ENCODE peak calls at places on chromosomes 4 and X, in six cellular contexts. J, E, K, X, Y and Z are unnamed samples.

GRCh38 chr4:24080871-24081270 is 191.0 kb upstream of the PPARGC1A start:
- DNase-seq in X (no peak), J (no peak), E (no peak), Y (no peak), K (no peak), Z (no peak)

GRCh38 chr4:10118355-10119004 is 1.9 kb upstream of the WDR1 start:
- DNase-seq in J (no peak), E (peak), K (no peak), X (no peak), Y (no peak), Z (no peak)

GRCh38 chr4:153154010-153154975 is 50.0 kb upstream of the TRIM2 start:
- DNase-seq in J (no peak), X (no peak), Y (peak), E (no peak), K (no peak), Z (no peak)

GRCh38 chr4:151202851-151203455 is 74.0 kb upstream of the PRSS48 start:
- DNase-seq in Y (no peak), E (no peak), X (no peak), J (no peak), K (no peak), Z (no peak)

GRCh38 chr4:39044947-39045734 is 12.9 kb upstream of the TMEM156 start:
- DNase-seq in X (no peak), E (peak), J (peak), Y (peak), K (no peak), Z (peak)

GRCh38 chrX:52380993-52381392 is 12.2 kb downstream of the XAGE2 start:
- DNase-seq in J (no peak), K (no peak), Y (no peak), X (no peak), E (no peak), Z (no peak)

GRCh38 chr4:2800691-2801596 is 8.1 kb downstream of the SH3BP2 start:
- DNase-seq in K (no peak), J (peak), X (peak), E (peak), Y (peak), Z (peak)

GRCh38 chr4:86482851-86483490 is 111.1 kb upstream of the PTPN13 start:
- DNase-seq in E (no peak), X (no peak), J (peak), Y (no peak), K (no peak), Z (peak)

GRCh38 chr4:94412019-94413017 is 39.4 kb upstream of the PDLIM5 start:
- DNase-seq in X (no peak), E (no peak), Y (no peak), K (peak), J (no peak), Z (no peak)

GRCh38 chr4:144399927-144400326 is 246.0 kb upstream of the HHIP start:
- DNase-seq in K (peak), E (no peak), X (no peak), Y (no peak), J (no peak), Z (no peak)

GRCh38 chr4:67755974-67756373 is 1.8 kb upstream of the GNRHR start:
- DNase-seq in K (no peak), Y (no peak), E (no peak), X (no peak), J (no peak), Z (no peak)

DNA sequence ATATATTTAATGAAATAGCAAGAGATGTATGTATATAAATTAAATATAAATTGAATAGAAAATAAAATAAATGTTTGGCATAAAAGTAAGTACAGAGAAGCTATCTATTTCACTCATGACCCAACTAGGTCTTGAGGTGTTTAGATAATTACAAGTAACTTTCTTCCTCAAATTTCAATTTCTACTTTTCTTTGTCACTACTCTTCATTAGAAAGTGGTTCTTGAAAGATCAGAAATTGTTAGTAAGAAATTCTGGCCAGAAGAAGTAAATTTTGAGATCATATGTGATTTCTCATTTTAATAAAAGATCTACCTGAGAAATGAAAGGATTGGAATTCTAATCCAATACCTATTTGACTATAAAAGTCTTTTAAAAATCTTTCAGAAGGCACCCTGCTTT is 126.9 kb downstream of the BTC start:
- DNase-seq in X (no peak), Y (no peak), J (no peak), E (no peak), K (no peak), Z (no peak)
- TF ChIP-seq CTCF in X (no peak), Y (no peak), J (no peak), E (no peak), K (no peak), Z (no peak)

DNA sequence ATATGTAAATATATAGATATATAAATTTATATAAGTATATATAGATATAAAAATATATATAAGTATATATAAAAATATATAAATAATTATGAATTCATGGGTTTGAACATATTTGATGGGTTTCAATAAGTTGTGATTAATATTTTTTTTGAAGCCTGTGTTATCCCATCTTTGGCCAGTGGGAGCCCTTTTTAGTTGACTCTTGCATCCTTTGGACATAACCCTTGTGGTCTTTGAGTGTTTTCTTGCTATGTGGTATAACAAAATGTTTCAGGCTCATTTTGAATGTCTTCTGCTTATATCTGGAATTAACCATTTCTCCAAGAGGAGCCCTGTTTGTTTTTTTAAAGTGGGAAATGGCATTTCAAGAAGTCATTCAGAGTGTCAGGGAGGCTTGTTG is 15.2 kb downstream of the SNX25 start:
- DNase-seq in X (no peak), J (no peak), K (no peak), E (no peak), Y (no peak), Z (no peak)
- TF ChIP-seq CTCF in X (no peak), J (no peak), K (no peak), E (no peak), Y (no peak), Z (peak)

DNA sequence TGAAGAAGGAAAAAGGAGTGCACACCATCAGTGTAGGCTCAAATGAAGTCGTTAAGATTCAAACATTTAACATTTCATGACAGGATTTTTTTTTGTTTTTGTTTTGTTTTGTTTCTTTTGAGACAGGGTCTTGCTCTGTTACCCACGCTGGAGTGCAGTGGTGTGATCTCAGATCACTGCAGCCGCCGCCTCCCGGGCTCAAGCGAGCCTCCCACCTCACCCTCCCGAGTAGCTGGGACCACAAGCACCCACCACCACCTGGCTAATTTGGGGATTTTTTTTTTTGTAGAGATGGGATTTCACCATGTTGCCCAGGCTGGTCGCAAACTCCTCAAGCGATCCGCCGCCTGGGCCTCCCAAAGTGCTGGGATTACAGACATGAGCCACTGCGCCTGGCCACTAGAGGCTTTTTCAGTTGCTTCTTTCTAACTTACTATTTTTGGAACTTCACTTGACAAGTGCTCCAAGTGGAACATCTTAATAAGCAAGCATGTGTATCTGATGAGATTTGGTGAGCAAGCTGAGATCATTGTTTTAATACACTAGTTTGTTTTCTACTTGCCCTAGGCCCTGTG is 78.9 kb upstream of the CNKSR2 start:
- DNase-seq in X (no peak), K (no peak), Y (no peak), E (no peak), J (no peak), Z (no peak)
- TF ChIP-seq CTCF in X (no peak), K (no peak), Y (no peak), E (no peak), J (no peak), Z (no peak)

GRCh38 chr4:17647927-17648326 is 33.5 kb downstream of the MED28 start:
- DNase-seq in X (no peak), E (no peak), J (no peak), Y (no peak), K (no peak), Z (no peak)
- TF ChIP-seq CTCF in X (no peak), E (no peak), J (no peak), Y (no peak), K (peak), Z (no peak)

GRCh38 chr4:141133146-141134006 is at the start of gene RNF150:
- DNase-seq in K (peak), E (peak), Y (peak), J (peak), X (peak), Z (peak)
- TF ChIP-seq CTCF in K (peak), E (peak), Y (peak), J (peak), X (peak), Z (peak)

GRCh38 chr4:146158036-146158745 is 17.3 kb upstream of the LSM6 start:
- DNase-seq in Y (no peak), X (no peak), E (no peak), J (no peak), K (no peak), Z (no peak)
- TF ChIP-seq CTCF in Y (no peak), X (no peak), E (no peak), J (no peak), K (no peak), Z (no peak)